ENCODE peak calls at places on chromosomes 13 and 19, in five cellular contexts. W is endodermal cell, Q is adipocyte, X is K562, A is fibroblast of lung. C is an unnamed sample.

GRCh38 chr13:107210216-107211010 is 642.5 kb upstream of the ARGLU1 start:
- DNase-seq in W (no peak), Q (peak), X (no peak), A (peak), C (no peak)

GRCh38 chr13:37701972-37702371 is 103.4 kb upstream of the POSTN start:
- DNase-seq in W (no peak), Q (peak), X (no peak), A (peak), C (no peak)

GRCh38 chr13:19052180-19052579 is 129.4 kb downstream of the TUBA3C start:
- DNase-seq in W (no peak), Q (no peak), X (no peak), A (no peak), C (no peak)

GRCh38 chr13:51832471-51833152 is 12.4 kb downstream of the TMEM272 start:
- DNase-seq in W (peak), Q (peak), X (no peak), A (peak), C (no peak)

GRCh38 chr19:45733160-45733810 is at the start of gene MEIOSIN:
- DNase-seq in W (no peak), Q (no peak), X (no peak), A (no peak), C (no peak)

GRCh38 chr13:33197551-33197971 is 88.0 kb downstream of the STARD13 start:
- DNase-seq in W (peak), Q (no peak), X (no peak), A (peak), C (no peak)

GRCh38 chr19:38388310-38389100 is at the start of gene SPRED3:
- DNase-seq in W (no peak), Q (peak), X (peak), A (peak), C (peak)

GRCh38 chr19:2715470-2716274 is 5.5 kb downstream of the DIRAS1 start:
- DNase-seq in W (no peak), Q (no peak), X (no peak), A (no peak), C (no peak)

GRCh38 chr13:96474158-96474606 is 384.3 kb downstream of the HS6ST3 start:
- DNase-seq in W (no peak), Q (no peak), X (no peak), A (no peak), C (no peak)

GRCh38 chr19:33368074-33368864 is 5.2 kb upstream of the CEBPG start:
- DNase-seq in W (no peak), Q (no peak), X (no peak), A (peak), C (no peak)

GRCh38 chr19:42028304-42029216 is 34.5 kb upstream of the ATP1A3 start:
- DNase-seq in W (peak), Q (no peak), X (peak), A (no peak), C (no peak)

GRCh38 chr19:2376784-2377519 is 16.9 kb downstream of the TMPRSS9 start:
- DNase-seq in W (no peak), Q (no peak), X (no peak), A (no peak), C (no peak)

GRCh38 chr13:34161829-34162544 is 344.0 kb downstream of the RFC3 start:
- DNase-seq in W (peak), Q (peak), X (no peak), A (peak), C (no peak)

GRCh38 chr13:106311004-106311403 is 224.5 kb downstream of the EFNB2 start:
- DNase-seq in W (no peak), Q (no peak), X (no peak), A (no peak), C (no peak)

GRCh38 chr13:98223741-98224140 is 46.7 kb upstream of the RNF113B start:
- DNase-seq in W (no peak), Q (no peak), X (no peak), A (no peak), C (no peak)

GRCh38 chr13:94713556-94714182 is 1.3 kb upstream of the SOX21 start:
- DNase-seq in W (peak), Q (no peak), X (no peak), A (no peak), C (peak)

GRCh38 chr13:75771818-75772217 is 135.7 kb downstream of the LMO7 start:
- DNase-seq in W (no peak), Q (peak), X (no peak), A (peak), C (no peak)

GRCh38 chr13:40191186-40191980 is 475.1 kb downstream of the FOXO1 start:
- DNase-seq in W (no peak), Q (no peak), X (no peak), A (peak), C (no peak)
- H3K9ac ChIP-seq in W (no peak), Q (peak), X (no peak), A (no peak), C (no peak)

GRCh38 chr19:35032356-35032865 is 2.1 kb downstream of the SCN1B start:
- DNase-seq in W (no peak), Q (no peak), X (no peak), A (no peak), C (no peak)

GRCh38 chr19:35031072-35031881 is 1.0 kb downstream of the SCN1B start:
- DNase-seq in W (peak), Q (peak), X (peak), A (peak), C (no peak)

GRCh38 chr19:35030257-35031071 is at the start of gene SCN1B:
- DNase-seq in W (peak), Q (peak), X (peak), A (peak), C (peak)

GRCh38 chr19:35027851-35028599 is 2.2 kb upstream of the SCN1B start:
- DNase-seq in W (peak), Q (no peak), X (no peak), A (peak), C (no peak)

GRCh38 chr19:35029737-35030256 is 473 bp upstream of the SCN1B start:
- DNase-seq in W (peak), Q (no peak), X (peak), A (no peak), C (no peak)
- H3K4me3 ChIP-seq in W (no peak), Q (peak), X (peak), A (peak), C (no peak)

DNA sequence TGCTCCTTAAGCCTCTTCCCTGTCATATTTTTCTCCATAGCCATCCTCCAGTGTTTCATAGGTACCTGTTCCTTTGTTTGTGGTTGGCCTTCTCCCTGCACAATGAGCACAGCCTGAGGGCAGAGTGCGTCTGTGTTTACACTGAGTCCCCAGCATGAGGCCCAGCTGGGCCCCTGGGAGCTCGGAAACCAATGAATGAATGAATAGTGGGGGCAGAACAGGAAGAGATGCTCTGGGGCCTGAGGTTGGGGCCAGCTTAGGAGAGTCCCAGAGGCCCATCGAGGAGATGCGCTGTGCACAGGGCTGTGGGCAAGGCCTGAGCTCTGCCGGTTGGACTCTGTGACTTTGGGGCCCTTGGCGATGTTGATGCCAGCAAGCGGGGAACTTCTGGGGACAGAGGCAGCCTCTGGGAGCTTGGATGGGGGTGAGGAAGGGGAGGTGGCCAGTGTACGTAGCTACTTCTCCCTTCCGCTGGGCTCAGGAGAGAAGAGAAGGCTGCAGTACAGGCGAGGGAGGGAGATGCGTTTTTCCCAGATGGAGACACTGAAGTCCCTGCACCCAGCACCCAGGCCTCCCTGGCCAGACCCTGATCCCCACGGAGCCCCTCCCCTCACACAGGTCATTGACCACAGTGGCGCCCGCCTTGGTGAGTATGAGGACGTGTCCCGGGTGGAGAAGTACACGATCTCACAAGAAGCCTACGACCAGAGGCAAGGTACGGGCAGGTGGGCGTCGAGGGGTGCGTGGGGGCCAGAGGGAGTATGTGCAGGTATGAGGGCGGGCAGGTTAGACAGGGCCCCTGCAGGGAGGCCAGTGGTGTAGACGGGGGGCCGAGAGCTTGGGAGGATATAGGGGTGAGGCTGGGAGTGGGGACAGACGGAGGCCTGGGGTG is 5.1 kb downstream of the TBCB start:
- DNase-seq in W (no peak), Q (no peak), X (no peak), A (no peak), C (no peak)
- H3K9ac ChIP-seq in W (no peak), Q (no peak), X (peak), A (no peak), C (no peak)

DNA sequence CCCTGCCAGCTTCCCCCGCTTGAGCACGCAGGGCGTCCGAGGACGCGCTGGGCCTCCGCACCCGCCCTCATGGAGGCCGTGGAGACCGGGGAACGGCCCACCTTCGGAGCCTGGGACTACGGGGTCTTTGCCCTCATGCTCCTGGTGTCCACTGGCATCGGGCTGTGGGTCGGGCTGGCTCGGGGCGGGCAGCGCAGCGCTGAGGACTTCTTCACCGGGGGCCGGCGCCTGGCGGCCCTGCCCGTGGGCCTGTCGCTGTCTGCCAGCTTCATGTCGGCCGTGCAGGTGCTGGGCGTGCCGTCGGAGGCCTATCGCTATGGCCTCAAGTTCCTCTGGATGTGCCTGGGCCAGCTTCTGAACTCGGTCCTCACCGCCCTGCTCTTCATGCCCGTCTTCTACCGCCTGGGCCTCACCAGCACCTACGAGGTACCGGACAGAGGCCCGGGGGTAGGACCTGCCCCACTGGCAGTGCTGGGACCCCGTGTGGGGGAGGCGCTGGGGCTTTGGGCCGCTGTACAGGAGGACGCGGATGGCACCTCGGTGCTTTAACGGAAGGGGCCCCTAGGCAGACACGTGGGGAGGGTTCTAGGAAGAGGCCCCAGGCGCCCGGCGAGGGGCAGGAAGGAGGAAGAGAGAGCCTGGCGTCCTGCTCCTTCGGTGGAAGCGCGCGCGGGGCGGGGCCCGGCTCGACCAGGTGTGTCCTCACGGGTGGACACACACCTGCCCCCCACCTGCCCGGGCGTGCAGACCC is 681 bp downstream of the SLC5A5 start:
- DNase-seq in W (peak), Q (no peak), X (no peak), A (no peak), C (peak)
- H3K4me3 ChIP-seq in W (no peak), Q (no peak), X (no peak), A (no peak), C (no peak)

GRCh38 chr19:14361824-14362223 is 19.4 kb upstream of the ADGRE5 start:
- DNase-seq in W (peak), Q (no peak), X (peak), A (no peak), C (no peak)

GRCh38 chr19:14366529-14366928 is 14.7 kb upstream of the ADGRE5 start:
- DNase-seq in W (peak), Q (peak), X (peak), A (peak), C (peak)

GRCh38 chr19:14367016-14367415 is 14.2 kb upstream of the ADGRE5 start:
- DNase-seq in W (no peak), Q (no peak), X (no peak), A (no peak), C (no peak)

GRCh38 chr19:14368011-14368513 is 13.2 kb upstream of the ADGRE5 start:
- DNase-seq in W (no peak), Q (no peak), X (no peak), A (no peak), C (no peak)

DNA sequence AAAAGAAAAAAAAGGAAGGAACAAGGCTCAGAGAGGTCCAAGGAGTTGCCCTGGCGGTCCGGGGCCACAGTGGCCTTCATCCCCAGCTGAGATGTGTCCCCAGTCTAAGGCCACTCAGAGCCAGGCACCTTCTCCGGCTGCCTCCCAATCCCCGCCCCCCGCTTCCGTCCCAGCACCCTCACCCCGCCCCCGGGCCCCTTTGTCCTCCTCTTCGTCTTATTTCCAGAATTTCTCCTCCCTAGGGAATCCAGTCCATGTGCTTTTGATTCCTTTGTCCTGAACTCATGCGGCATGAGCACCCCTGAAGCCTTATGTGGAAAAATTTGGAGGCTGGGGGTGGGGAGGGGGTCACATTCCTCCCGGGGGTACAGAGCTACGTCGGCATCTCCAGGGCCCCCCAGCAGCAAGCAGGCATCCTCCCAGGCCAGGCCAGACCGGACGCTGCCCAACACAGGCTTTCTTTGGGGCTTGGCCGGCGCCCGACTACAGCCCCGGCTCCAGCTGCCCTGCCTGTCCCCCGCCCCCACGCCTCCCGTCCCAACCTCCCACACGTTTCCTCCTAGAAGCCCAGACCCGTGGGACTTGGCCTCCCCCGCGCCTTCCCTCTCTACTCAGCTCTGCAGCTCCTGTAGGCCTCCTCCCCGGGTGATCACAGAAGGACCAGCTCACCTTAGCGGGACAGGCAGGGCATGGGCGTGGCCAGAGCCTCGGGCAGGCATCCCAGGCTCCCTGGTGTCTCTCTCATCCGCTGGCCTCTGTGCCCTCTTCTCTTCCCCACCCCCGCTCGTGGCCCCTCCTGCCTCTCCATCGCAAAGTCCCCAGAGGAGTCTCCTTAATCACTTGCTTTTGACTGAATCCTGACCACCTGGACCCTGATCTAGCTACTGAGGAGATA is 17.8 kb upstream of the ADGRE5 start:
- DNase-seq in W (peak), Q (peak), X (peak), A (peak), C (peak)
- H3K9ac ChIP-seq in W (peak), Q (peak), X (peak), A (peak), C (no peak)

DNA sequence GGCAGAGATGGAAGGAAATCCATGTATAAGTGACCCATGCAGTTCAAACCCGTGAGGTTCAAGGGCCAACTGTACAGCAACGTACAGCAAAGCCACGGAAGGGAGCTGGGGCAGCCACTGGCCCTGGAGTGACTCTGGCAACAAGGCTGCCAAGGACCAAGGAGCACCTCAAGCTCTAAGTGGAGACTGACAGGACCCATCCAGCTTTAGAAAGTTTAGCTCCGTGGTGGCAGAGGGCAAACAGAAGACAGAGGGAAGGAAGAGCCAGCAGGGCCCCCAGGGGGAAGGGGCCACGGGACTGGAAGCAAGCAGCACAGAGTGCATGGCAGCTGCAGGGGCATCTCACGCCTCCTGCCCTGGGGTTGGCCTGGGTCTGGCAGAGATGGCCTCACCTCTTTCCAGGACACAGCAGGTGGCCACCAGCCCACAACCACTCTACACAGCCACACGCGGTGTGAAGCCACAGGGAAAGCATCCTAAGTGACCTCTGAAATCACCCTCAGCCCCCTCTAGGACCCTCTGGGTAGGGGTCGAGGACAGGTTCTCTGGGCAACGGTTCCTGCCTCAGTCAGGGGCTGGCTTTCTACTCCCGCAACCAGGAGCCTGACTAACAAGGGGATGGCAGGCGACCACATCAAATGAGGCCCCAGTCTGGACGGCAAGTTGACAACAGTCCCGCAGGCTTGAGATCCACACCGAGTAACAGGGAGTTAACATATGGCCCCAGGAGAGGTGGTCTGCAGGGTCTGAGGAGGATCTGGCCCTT is 3.8 kb downstream of the MIER2 start:
- DNase-seq in W (no peak), Q (no peak), X (no peak), A (no peak), C (no peak)
- H3K4me3 ChIP-seq in W (peak), Q (no peak), X (peak), A (no peak), C (peak)

GRCh38 chr19:35641515-35642151 is at the start of gene ETV2:
- DNase-seq in W (peak), Q (peak), X (peak), A (peak), C (no peak)

GRCh38 chr19:35643255-35644205 is 2.0 kb downstream of the ETV2 start:
- DNase-seq in W (peak), Q (peak), X (peak), A (peak), C (peak)

GRCh38 chr19:35642798-35643254 is 1.3 kb downstream of the ETV2 start:
- DNase-seq in W (no peak), Q (no peak), X (no peak), A (no peak), C (no peak)

GRCh38 chr19:35644206-35644986 is 2.9 kb downstream of the ETV2 start:
- DNase-seq in W (peak), Q (peak), X (peak), A (peak), C (peak)

DNA sequence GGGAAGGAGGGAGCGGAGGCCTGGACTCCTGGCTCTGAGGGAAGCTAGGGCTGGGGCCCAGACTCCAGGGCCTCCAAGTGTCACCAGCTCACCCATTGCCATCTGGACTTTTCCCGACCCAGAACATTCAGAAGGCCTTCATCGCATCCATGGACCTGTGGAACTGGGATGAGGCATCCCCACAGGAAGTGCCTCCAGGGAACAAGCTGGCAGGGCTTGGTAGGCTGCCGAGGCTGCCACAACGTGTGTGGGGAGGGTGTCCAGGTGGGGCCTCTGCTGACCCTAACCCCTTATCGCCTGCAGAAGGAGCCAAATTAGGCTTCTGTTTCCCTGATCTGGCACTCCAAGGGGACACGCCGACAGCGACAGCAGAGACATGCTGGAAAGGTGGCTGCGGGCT is 767 bp downstream of the ETV2 start:
- DNase-seq in W (peak), Q (no peak), X (no peak), A (no peak), C (no peak)
- H3K9ac ChIP-seq in W (no peak), Q (no peak), X (peak), A (no peak), C (no peak)

GRCh38 chr19:50460161-50460765 is 16.0 kb upstream of the EMC10 start:
- DNase-seq in W (no peak), Q (no peak), X (no peak), A (peak), C (no peak)
- H3K4me3 ChIP-seq in W (no peak), Q (no peak), X (no peak), A (no peak), C (no peak)

GRCh38 chr19:55563261-55563690 is 17.4 kb downstream of the ZNF579 start:
- DNase-seq in W (no peak), Q (no peak), X (no peak), A (no peak), C (no peak)
- H3K9ac ChIP-seq in W (no peak), Q (no peak), X (peak), A (no peak), C (no peak)

DNA sequence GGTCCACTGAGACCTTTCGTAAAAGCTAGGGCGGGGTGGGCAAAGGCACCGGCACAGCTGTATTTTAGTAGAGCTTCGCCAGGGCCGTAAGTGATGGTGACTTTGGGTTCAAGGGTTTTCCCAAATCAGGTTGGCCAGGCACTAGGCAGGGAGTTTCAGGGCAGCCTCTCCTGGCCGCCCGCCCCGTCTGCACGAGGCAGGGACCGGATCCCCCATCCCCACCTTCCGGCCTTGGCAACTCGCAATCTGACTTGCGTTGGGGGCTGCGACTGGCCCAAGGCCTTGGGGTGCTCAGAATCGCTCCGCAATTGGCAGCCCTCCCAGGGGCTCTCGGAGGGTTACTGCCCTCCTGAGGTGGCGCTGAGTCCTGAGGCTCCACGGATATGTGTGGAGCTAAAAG is 4.1 kb upstream of the ZIC5 start:
- DNase-seq in W (peak), Q (no peak), X (no peak), A (no peak), C (peak)
- H3K4me3 ChIP-seq in W (no peak), Q (no peak), X (no peak), A (no peak), C (no peak)

C was measured in kidney.